ENCODE peak calls at places on chromosome 20, in seven cellular contexts. Q is fibroblast of gingiva, C is NCI-H510A, B is T1000, E is LoVo, F is ovary, O is endothelial cell. A is an unnamed sample.

GRCh38 chr20:32485770-32486248 is 99.3 kb downstream of the NOL4L start:
- DNase-seq in Q (no peak), C (no peak), B (no peak), E (no peak), F (no peak), O (no peak), A (no peak)

GRCh38 chr20:23260181-23260840 is 90.3 kb upstream of the NXT1 start:
- DNase-seq in Q (no peak), C (no peak), B (no peak), E (no peak), F (no peak), O (no peak), A (no peak)

GRCh38 chr20:63950701-63951397 is 5.4 kb downstream of the UCKL1 start:
- DNase-seq in Q (no peak), C (no peak), B (no peak), E (no peak), F (no peak), O (no peak), A (no peak)

GRCh38 chr20:16011061-16011460 is 562.2 kb downstream of the KIF16B start:
- DNase-seq in Q (no peak), C (no peak), B (no peak), E (no peak), F (no peak), O (no peak), A (no peak)

GRCh38 chr20:45925821-45926506 is 8.5 kb upstream of the PCIF1 start:
- DNase-seq in Q (no peak), C (no peak), B (no peak), E (no peak), F (no peak), O (no peak), A (no peak)

GRCh38 chr20:44258226-44258890 is 11.2 kb downstream of the GDAP1L1 start:
- DNase-seq in Q (no peak), C (no peak), B (no peak), E (no peak), F (no peak), O (no peak), A (no peak)

GRCh38 chr20:2210646-2211556 is 84.9 kb upstream of the TGM3 start:
- DNase-seq in Q (peak), C (no peak), B (no peak), E (no peak), F (no peak), O (no peak), A (no peak)

GRCh38 chr20:51462566-51463276 is 79.8 kb downstream of the NFATC2 start:
- DNase-seq in Q (peak), C (no peak), B (no peak), E (no peak), F (peak), O (no peak), A (no peak)

GRCh38 chr20:64116541-64117423 is 9.4 kb upstream of the NPBWR2 start:
- DNase-seq in Q (no peak), C (no peak), B (no peak), E (no peak), F (peak), O (no peak), A (no peak)

GRCh38 chr20:62356948-62357667 is 10.0 kb downstream of the LAMA5 start:
- DNase-seq in Q (peak), C (no peak), B (peak), E (no peak), F (peak), O (no peak), A (peak)

GRCh38 chr20:37375227-37375626 is 29.3 kb downstream of the SRC start:
- DNase-seq in Q (no peak), C (no peak), B (no peak), E (no peak), F (no peak), O (no peak), A (no peak)

GRCh38 chr20:43949741-43950618 is 35.3 kb downstream of the TOX2 start:
- DNase-seq in Q (no peak), C (no peak), B (no peak), E (no peak), F (no peak), O (no peak), A (no peak)

GRCh38 chr20:37435607-37436006 is 85.4 kb upstream of the NNAT start:
- DNase-seq in Q (no peak), C (no peak), B (no peak), E (no peak), F (no peak), O (no peak), A (no peak)

GRCh38 chr20:35232575-35232974 is 6.1 kb downstream of the MMP24 start:
- DNase-seq in Q (peak), C (no peak), B (no peak), E (no peak), F (no peak), O (no peak), A (no peak)

GRCh38 chr20:25249198-25249931 is 1.5 kb downstream of the PYGB start:
- DNase-seq in Q (no peak), C (no peak), B (no peak), E (no peak), F (no peak), O (no peak), A (no peak)

GRCh38 chr20:4717816-4718215 is 3.9 kb upstream of the PRND start:
- DNase-seq in Q (no peak), C (no peak), B (no peak), E (no peak), F (no peak), O (no peak), A (no peak)

A was measured in ACHN.